ENCODE peak calls at places on chromosomes 4 and X, in seven cellular contexts. B is left lung; A is tibial artery; C is CD8-positive, alpha-beta T cell; E is stomach; I is ovary; G is suprapubic skin. U is an unnamed sample. For H3K4me1, the result is how much of the 10 kb centered on the place peaks cover.

GRCh38 chrX:18424482-18425198 is 768 bp upstream of the CDKL5 start:
- DNase-seq in B (peak), A (no peak), C (peak), E (no peak), I (peak), G (no peak), U (peak)

GRCh38 chr4:2071912-2072867 is 13.1 kb downstream of the NAT8L start:
- DNase-seq in B (peak), A (peak), C (no peak), E (no peak), I (no peak), G (peak), U (no peak)

GRCh38 chrX:134688181-134688580 is 29.9 kb upstream of the PLAC1 start:
- DNase-seq in B (no peak), A (no peak), C (no peak), E (no peak), I (no peak), G (no peak), U (no peak)

GRCh38 chrX:153779891-153780677 is 757 bp upstream of the SRPK3 start:
- DNase-seq in B (no peak), A (no peak), C (no peak), E (no peak), I (no peak), G (no peak), U (no peak)

GRCh38 chr4:1563768-1564485 is 120.2 kb downstream of the FAM53A start:
- DNase-seq in B (peak), A (no peak), C (peak), E (no peak), I (no peak), G (no peak), U (no peak)

GRCh38 chr4:153467154-153467896 is 1.2 kb downstream of the TMEM131L start:
- DNase-seq in B (peak), A (peak), C (peak), E (peak), I (peak), G (no peak), U (peak)

GRCh38 chrX:85622635-85623034 is 243.2 kb upstream of the POF1B start:
- DNase-seq in B (no peak), A (no peak), C (no peak), E (no peak), I (no peak), G (no peak), U (no peak)

GRCh38 chr4:25956260-25956659 is 42.2 kb downstream of the SMIM20 start:
- DNase-seq in B (no peak), A (no peak), C (no peak), E (no peak), I (no peak), G (no peak), U (peak)

GRCh38 chr4:55866290-55866907 is 13.0 kb downstream of the EXOC1 start:
- DNase-seq in B (no peak), A (no peak), C (no peak), E (no peak), I (no peak), G (no peak), U (no peak)

GRCh38 chr4:55087016-55087929 is 38.1 kb downstream of the KDR start:
- DNase-seq in B (no peak), A (no peak), C (no peak), E (no peak), I (no peak), G (no peak), U (no peak)

GRCh38 chrX:45824471-45824870 is 623.8 kb upstream of the DIPK2B start:
- DNase-seq in B (no peak), A (peak), C (no peak), E (no peak), I (peak), G (no peak), U (peak)

GRCh38 chr4:184807797-184808718 is 17.7 kb downstream of the ACSL1 start:
- DNase-seq in B (no peak), A (peak), C (no peak), E (peak), I (no peak), G (peak), U (no peak)

GRCh38 chr4:13892739-13893105 is 265.2 kb upstream of the BOD1L1 start:
- DNase-seq in B (no peak), A (no peak), C (no peak), E (no peak), I (no peak), G (no peak), U (no peak)

DNA sequence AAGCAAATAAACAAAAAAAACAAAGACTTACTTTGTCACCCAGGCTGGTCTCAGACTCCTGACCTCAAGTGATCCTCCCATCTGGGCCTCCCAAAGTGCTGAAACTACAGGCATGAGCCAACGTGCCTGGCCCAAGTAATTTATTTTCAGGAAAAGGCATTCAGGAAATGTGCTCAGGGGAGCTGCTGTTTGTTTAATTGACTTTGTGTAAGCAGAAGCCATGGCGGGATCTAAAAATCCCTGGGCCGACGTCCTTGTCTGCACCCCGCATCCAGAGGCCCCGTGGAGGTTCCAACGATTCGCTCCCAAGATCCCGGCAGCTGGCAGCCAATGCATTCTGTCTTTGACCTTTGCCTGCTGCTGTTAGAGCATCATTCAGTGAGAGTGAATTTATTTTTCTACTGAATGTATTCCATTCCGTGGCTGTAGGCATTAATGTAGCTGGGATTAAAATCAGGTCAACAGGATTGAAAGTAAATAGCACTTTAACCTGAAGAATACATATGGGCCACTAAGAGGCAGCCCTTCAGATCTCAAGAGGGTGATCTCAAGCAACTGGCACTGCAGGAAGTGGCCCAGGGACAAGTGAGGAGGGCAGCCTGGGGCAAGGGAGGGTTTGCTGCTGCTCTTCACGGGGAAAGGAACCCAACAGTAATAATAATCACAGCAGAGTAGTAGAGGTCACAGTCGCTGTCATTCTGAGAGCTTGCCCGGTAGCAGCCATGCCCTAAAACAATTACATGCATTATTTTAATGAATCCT is 75.2 kb downstream of the PSAPL1 start:
- DNase-seq in B (peak), A (no peak), C (no peak), E (no peak), I (peak), G (no peak), U (no peak)
- H3K4me1 ChIP-seq in B (under half), A (under half), C (under half), E (under half), I (under half), G (under half), U (under half)

GRCh38 chr4:142356797-142357196 is 489.3 kb downstream of the INPP4B start:
- DNase-seq in B (no peak), A (no peak), C (no peak), E (no peak), I (no peak), G (no peak), U (no peak)
- TF ChIP-seq CTCF in B (no peak), A (no peak), C (no peak), E (no peak), I (no peak), G (no peak), U (no peak)

DNA sequence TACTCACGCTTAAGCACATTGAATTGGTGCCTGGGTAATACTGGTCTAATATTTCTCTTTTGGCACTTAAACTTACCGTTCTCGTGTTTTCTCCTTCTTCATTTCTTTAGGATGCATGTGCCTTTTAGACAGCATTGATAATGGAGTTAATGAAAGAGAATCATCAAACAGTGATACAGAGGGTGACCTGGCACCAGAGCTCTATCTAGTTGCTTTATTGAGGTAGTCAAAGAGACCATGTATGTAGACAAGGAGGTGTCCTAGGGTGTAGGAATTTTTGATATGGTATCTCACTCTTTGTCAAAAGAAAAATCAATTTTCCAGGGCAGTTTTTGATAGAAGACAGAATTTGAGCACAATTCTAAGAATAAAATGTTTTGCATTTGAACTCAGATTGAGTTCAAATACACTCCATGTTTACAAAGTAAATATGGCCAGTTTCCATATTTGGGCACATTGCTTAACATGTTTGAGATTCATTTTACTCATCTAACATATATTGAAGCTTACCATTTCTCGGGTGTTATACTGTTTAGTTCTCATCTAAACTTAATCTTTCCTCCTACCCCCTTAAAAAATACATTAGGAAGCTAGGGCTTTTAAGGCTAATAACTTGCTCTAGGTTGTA is 92.0 kb downstream of the WWC2 start:
- DNase-seq in B (no peak), A (no peak), C (no peak), E (no peak), I (no peak), G (no peak), U (no peak)
- H3K4me1 ChIP-seq in B (under half), A (under half), C (under half), E (under half), I (under half), G (under half), U (under half)

GRCh38 chr4:81605278-81605677 is 133.6 kb upstream of the RASGEF1B start:
- DNase-seq in B (no peak), A (no peak), C (no peak), E (no peak), I (no peak), G (no peak), U (no peak)

GRCh38 chr4:81601270-81601694 is 129.6 kb upstream of the RASGEF1B start:
- DNase-seq in B (no peak), A (no peak), C (no peak), E (no peak), I (no peak), G (no peak), U (no peak)

GRCh38 chr4:81600511-81601269 is 129.0 kb upstream of the RASGEF1B start:
- DNase-seq in B (no peak), A (no peak), C (no peak), E (no peak), I (peak), G (no peak), U (no peak)

GRCh38 chr4:81604683-81605082 is 133.0 kb upstream of the RASGEF1B start:
- DNase-seq in B (no peak), A (no peak), C (no peak), E (no peak), I (no peak), G (no peak), U (no peak)

DNA sequence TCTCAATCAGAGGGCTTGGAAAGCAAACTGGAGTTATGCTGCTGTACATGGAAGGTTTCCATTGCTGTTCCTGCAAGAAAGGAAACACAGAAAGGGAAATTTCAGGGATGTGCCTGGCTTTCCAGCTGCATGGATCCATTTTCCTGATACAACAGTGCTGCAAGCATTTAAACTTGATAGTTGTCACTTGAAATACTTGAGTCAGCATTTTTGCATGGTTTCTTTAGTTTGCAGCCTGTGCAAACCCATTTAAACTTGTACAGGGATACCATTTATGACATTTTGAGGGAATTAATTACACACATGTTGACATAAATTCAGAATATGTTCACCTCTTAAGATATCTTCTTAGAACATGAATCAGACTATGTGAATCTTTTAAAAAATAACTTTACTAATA is 131.1 kb upstream of the RASGEF1B start:
- DNase-seq in B (no peak), A (no peak), C (no peak), E (no peak), I (no peak), G (no peak), U (no peak)
- TF ChIP-seq CTCF in B (no peak), A (no peak), C (no peak), E (no peak), I (no peak), G (no peak), U (no peak)

DNA sequence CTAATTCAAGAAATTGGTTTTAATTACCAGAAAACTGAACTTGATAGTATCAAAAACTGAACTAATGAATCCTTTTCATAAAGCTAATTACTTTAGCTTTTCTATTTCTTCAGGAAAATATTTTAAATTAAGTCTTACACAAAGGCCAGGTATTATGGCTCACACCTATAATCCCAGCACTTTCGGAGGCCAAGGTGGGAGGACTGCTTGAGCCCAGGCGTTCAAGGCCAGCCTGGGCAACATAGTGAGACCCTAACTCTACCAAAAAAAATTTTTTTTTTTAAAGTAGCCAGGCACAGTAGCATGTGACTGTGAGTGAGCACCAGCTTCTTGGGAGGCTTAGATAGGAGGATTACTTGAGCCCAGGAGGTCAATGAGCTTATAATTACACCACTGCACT is 19.1 kb downstream of the CNOT6L start:
- DNase-seq in B (no peak), A (no peak), C (no peak), E (no peak), I (no peak), G (no peak), U (no peak)
- H3K4me1 ChIP-seq in B (under half), A (half or more), C (half or more), E (under half), I (under half), G (under half), U (under half)

GRCh38 chrX:39442332-39442731 is 641.1 kb downstream of the MID1IP1 start:
- DNase-seq in B (no peak), A (no peak), C (no peak), E (no peak), I (no peak), G (no peak), U (no peak)

GRCh38 chrX:39440734-39441305 is 639.6 kb downstream of the MID1IP1 start:
- DNase-seq in B (no peak), A (no peak), C (no peak), E (no peak), I (no peak), G (no peak), U (no peak)

GRCh38 chrX:39437670-39438441 is 636.6 kb downstream of the MID1IP1 start:
- DNase-seq in B (no peak), A (no peak), C (no peak), E (no peak), I (no peak), G (no peak), U (no peak)

GRCh38 chrX:39438603-39439602 is 637.6 kb downstream of the MID1IP1 start:
- DNase-seq in B (no peak), A (no peak), C (no peak), E (no peak), I (no peak), G (no peak), U (no peak)

DNA sequence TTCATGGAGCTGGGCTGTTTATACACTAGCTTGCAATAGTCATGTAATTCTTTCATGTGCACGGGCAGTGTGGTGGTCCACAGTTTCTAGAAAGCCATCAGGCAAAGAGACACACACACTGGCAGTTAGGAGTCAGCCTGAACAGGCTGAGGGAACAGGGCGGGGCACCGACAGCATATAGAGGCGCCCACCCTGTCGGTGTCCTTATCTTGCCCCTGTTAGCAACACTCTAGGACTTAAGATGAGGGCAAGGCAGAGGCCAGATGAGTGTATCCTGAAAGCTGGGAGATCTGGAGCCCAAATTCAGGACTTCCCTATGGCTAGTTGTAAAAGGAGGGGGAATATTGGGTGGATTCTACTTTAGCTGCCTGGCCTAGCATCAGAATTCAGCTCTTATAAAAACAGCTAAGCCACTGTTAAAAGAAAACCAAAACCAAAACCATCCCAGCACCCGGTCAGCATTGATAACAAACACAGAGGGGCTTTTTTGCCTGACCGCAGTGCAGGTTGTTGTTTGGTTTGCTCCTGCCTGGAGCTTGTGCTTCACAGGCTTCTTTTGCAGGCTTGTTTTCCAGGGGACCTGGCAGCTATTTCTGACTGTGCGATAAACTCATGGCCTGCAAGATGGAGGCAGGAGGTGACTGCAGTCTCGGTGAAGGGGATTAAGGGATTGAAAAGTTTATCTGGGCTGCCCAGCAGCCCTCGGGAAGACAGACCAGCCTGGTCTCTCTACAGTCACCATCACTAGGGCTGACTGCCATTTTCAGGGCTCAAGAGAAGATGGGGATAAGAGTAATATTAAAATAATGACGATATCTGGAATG is 638.9 kb downstream of the MID1IP1 start:
- DNase-seq in B (no peak), A (no peak), C (no peak), E (no peak), I (no peak), G (no peak), U (no peak)
- TF ChIP-seq CTCF in B (no peak), A (no peak), C (no peak), E (no peak), I (no peak), G (no peak), U (no peak)